ENCODE peak calls at places on chromosomes 12 and 14, in nine cellular contexts. W is mucosa of gallbladder, M is choroid plexus epithelial cell, A is astrocyte of the spinal cord, L is NCI-H1417 treated with DMSO at 0.1 percent for 48 hours, R is aorta, Q is kidney, K is NCI-H1694, C is HFFc6. P is an unnamed sample.

GRCh38 chr14:55301722-55302121 is 30.5 kb downstream of the FBXO34 start:
- DNase-seq in R (no peak), L (no peak), A (peak; percentile 62), Q (no peak), K (no peak), W (no peak), C (peak; percentile 60), M (peak; percentile 70), P (peak; percentile 64)

GRCh38 chr12:1937481-1938224 is 19.2 kb upstream of the CACNA2D4 start:
- DNase-seq in W (no peak), Q (no peak), K (no peak), C (no peak), A (no peak), L (no peak), M (no peak), R (no peak), P (no peak)

GRCh38 chr14:38951451-38951850 is 151.6 kb downstream of the SEC23A start:
- DNase-seq in M (peak; percentile 64), W (no peak), C (peak; percentile 3), L (no peak), Q (no peak), A (peak; percentile 67), R (no peak), K (no peak), P (peak; percentile 14)

GRCh38 chr14:59306775-59307174 is 118.3 kb downstream of the DAAM1 start:
- DNase-seq in C (peak; percentile 62), Q (no peak), M (peak; percentile 60), L (no peak), A (peak; percentile 74), R (no peak), K (no peak), W (no peak), P (peak; percentile 87)

GRCh38 chr12:46177842-46178608 is 90.8 kb downstream of the SLC38A1 start:
- DNase-seq in L (no peak), A (no peak), M (no peak), W (no peak), C (no peak), R (no peak), Q (no peak), K (no peak), P (no peak)

GRCh38 chr12:104026841-104027599 is 23.0 kb downstream of the GLT8D2 start:
- DNase-seq in L (no peak), K (no peak), C (no peak), M (no peak), A (no peak), Q (no peak), R (no peak), W (no peak), P (no peak)

GRCh38 chr14:100149789-100150611 is 9.4 kb downstream of the DEGS2 start:
- DNase-seq in A (no peak), L (no peak), Q (no peak), C (no peak), R (no peak), M (no peak), W (no peak), K (peak; percentile 49), P (peak; percentile 57)

GRCh38 chr14:92408186-92408585 is 85.2 kb downstream of the SLC24A4 start:
- DNase-seq in Q (no peak), R (no peak), A (peak; percentile 31), M (peak; percentile 45), K (no peak), L (no peak), W (no peak), C (peak; percentile 86), P (peak; percentile 8)

GRCh38 chr14:38204717-38205115 is 3.0 kb upstream of the SSTR1 start:
- DNase-seq in C (no peak), L (no peak), W (no peak), R (no peak), M (no peak), K (no peak), Q (no peak), A (no peak), P (no peak)

GRCh38 chr14:28676481-28676880 is 90.1 kb upstream of the FOXG1 start:
- DNase-seq in M (peak; percentile 37), L (no peak), C (no peak), Q (no peak), K (no peak), A (peak; percentile 37), R (no peak), W (no peak), P (peak; percentile 90)

GRCh38 chr12:97650242-97650641 is 187.6 kb downstream of the RMST start:
- DNase-seq in A (peak; percentile 35), C (no peak), K (no peak), M (peak; percentile 7), Q (no peak), L (no peak), R (no peak), W (no peak), P (peak; percentile 1)

GRCh38 chr12:1936406-1937320 is 18.2 kb upstream of the CACNA2D4 start:
- DNase-seq in Q (peak; percentile 77), A (peak; percentile 76), W (peak; percentile 77), K (peak; percentile 97), C (peak; percentile 52), R (peak; percentile 89), M (peak; percentile 68), L (no peak), P (peak; percentile 54)

GRCh38 chr12:1806301-1807106 is 13.9 kb upstream of the LRTM2 start:
- DNase-seq in M (no peak), R (peak; percentile 63), Q (peak; percentile 55), K (no peak), L (no peak), C (no peak), A (no peak), W (no peak), P (no peak)

GRCh38 chr14:77663289-77663688 is 44.5 kb downstream of the ALKBH1 start:
- DNase-seq in Q (no peak), C (peak; percentile 44), A (no peak), K (peak; percentile 33), W (no peak), L (no peak), M (peak; percentile 18), R (no peak), P (peak; percentile 90)

GRCh38 chr14:31510222-31510621 is 22.4 kb upstream of the GPR33 start:
- DNase-seq in A (peak; percentile 19), Q (no peak), K (peak; percentile 37), R (no peak), M (peak; percentile 43), W (no peak), C (no peak), L (peak; percentile 23), P (peak; percentile 43)

GRCh38 chr14:34548472-34548981 is 9.0 kb upstream of the EAPP start:
- DNase-seq in L (no peak), Q (no peak), K (no peak), M (no peak), W (no peak), C (no peak), R (peak; percentile 42), A (no peak), P (no peak)

GRCh38 chr14:87149583-87150354 is 843.2 kb downstream of the GALC start:
- DNase-seq in A (peak; percentile 46), M (peak; percentile 1), R (no peak), L (no peak), C (no peak), Q (no peak), K (no peak), W (no peak), P (peak; percentile 75)

GRCh38 chr12:69563166-69563762 is 22.0 kb upstream of the CCT2 start:
- DNase-seq in K (no peak), L (no peak), A (no peak), W (no peak), R (no peak), C (no peak), Q (no peak), M (no peak), P (no peak)

GRCh38 chr12:79522237-79522636 is 168.5 kb downstream of the PAWR start:
- DNase-seq in M (no peak), K (no peak), L (no peak), C (no peak), W (no peak), R (no peak), A (peak; percentile 40), Q (no peak), P (no peak)

GRCh38 chr12:118336123-118336522 is 36.6 kb downstream of the TAOK3 start:
- DNase-seq in M (no peak), C (no peak), Q (no peak), L (no peak), K (no peak), A (no peak), W (no peak), R (no peak), P (no peak)

GRCh38 chr12:113098428-113099028 is 37.0 kb downstream of the RASAL1 start:
- DNase-seq in R (peak; percentile 82), Q (peak; percentile 91), M (peak; percentile 84), K (peak; percentile 74), A (peak; percentile 79), L (peak; percentile 50), W (peak; percentile 81), C (peak; percentile 90), P (peak; percentile 97)